ENCODE peak calls at places on chromosomes 5 and 9, in six cellular contexts. V, G, Z, L, Q and C are unnamed samples.

GRCh38 chr9:131854334-131854733 is 114.5 kb upstream of the RAPGEF1 start:
- DNase-seq in V (peak), G (no peak), Z (no peak), L (no peak), Q (no peak), C (peak)

GRCh38 chr9:16708638-16709435 is 161.6 kb downstream of the BNC2 start:
- DNase-seq in V (peak), G (no peak), Z (no peak), L (no peak), Q (no peak), C (no peak)

GRCh38 chr9:134689320-134690181 is 47.9 kb downstream of the COL5A1 start:
- DNase-seq in V (peak), G (no peak), Z (peak), L (no peak), Q (peak), C (peak)

GRCh38 chr5:14675865-14676300 is 11.4 kb downstream of the OTULIN start:
- DNase-seq in V (no peak), G (no peak), Z (no peak), L (no peak), Q (no peak), C (peak)

GRCh38 chr9:88437210-88438146 is 49.2 kb downstream of the SPIN1 start:
- DNase-seq in V (no peak), G (no peak), Z (no peak), L (no peak), Q (no peak), C (no peak)

GRCh38 chr5:171397599-171397998 is 9.9 kb downstream of the NPM1 start:
- DNase-seq in V (no peak), G (no peak), Z (no peak), L (no peak), Q (no peak), C (no peak)

GRCh38 chr5:121138495-121138907 is 674.4 kb downstream of the PRR16 start:
- DNase-seq in V (no peak), G (no peak), Z (no peak), L (peak), Q (no peak), C (no peak)

GRCh38 chr5:147387109-147387508 is 122.8 kb downstream of the DPYSL3 start:
- DNase-seq in V (no peak), G (no peak), Z (no peak), L (no peak), Q (no peak), C (no peak)

GRCh38 chr5:140322751-140323731 is 20.1 kb upstream of the PFDN1 start:
- DNase-seq in V (peak), G (no peak), Z (no peak), L (peak), Q (peak), C (no peak)

GRCh38 chr9:79257671-79258410 is 313.9 kb upstream of the TLE4 start:
- DNase-seq in V (no peak), G (no peak), Z (no peak), L (no peak), Q (no peak), C (no peak)